ENCODE peak calls at places on chromosomes 5 and 9, in five cellular contexts. One of them, this sample, is unnamed.

GRCh38 chr5:112974901-112975300 is 1.7 kb upstream of the DCP2 start:
- DNase-seq in GM23338: no peak
- DNase-seq in right atrium auricular region: no peak
- DNase-seq in sigmoid colon: no peak
- DNase-seq in cardiac muscle cell: no peak
- DNase-seq in this sample: no peak

GRCh38 chr9:69391487-69391886 is 66.5 kb downstream of the ENTREP1 start:
- DNase-seq in GM23338: no peak
- DNase-seq in right atrium auricular region: no peak
- DNase-seq in sigmoid colon: no peak
- DNase-seq in cardiac muscle cell: no peak
- DNase-seq in this sample: no peak

GRCh38 chr9:98479967-98480847 is 224.8 kb upstream of the TBC1D2 start:
- DNase-seq in GM23338: no peak
- DNase-seq in right atrium auricular region: no peak
- DNase-seq in sigmoid colon: no peak
- DNase-seq in cardiac muscle cell: no peak
- DNase-seq in this sample: no peak

GRCh38 chr5:67093259-67093658 is 103.3 kb downstream of the CD180 start:
- DNase-seq in GM23338: no peak
- DNase-seq in right atrium auricular region: no peak
- DNase-seq in sigmoid colon: no peak
- DNase-seq in cardiac muscle cell: no peak
- DNase-seq in this sample: no peak

GRCh38 chr5:80885698-80886000 is 74.5 kb upstream of the RASGRF2 start:
- DNase-seq in GM23338: peak
- DNase-seq in right atrium auricular region: no peak
- DNase-seq in sigmoid colon: no peak
- DNase-seq in cardiac muscle cell: peak
- DNase-seq in this sample: no peak

GRCh38 chr5:171420429-171421231 is 1.2 kb downstream of the FGF18 start:
- DNase-seq in GM23338: peak
- DNase-seq in right atrium auricular region: peak
- DNase-seq in sigmoid colon: peak
- DNase-seq in cardiac muscle cell: peak
- DNase-seq in this sample: no peak

GRCh38 chr5:140018096-140018481 is 25.0 kb downstream of the NRG2 start:
- DNase-seq in GM23338: no peak
- DNase-seq in right atrium auricular region: no peak
- DNase-seq in sigmoid colon: no peak
- DNase-seq in cardiac muscle cell: peak
- DNase-seq in this sample: no peak

GRCh38 chr9:105055922-105056321 is 128.0 kb upstream of the ABCA1 start:
- DNase-seq in GM23338: no peak
- DNase-seq in right atrium auricular region: no peak
- DNase-seq in sigmoid colon: no peak
- DNase-seq in cardiac muscle cell: peak
- DNase-seq in this sample: no peak

GRCh38 chr5:76386360-76386759 is 16.7 kb upstream of the IQGAP2 start:
- DNase-seq in GM23338: no peak
- DNase-seq in right atrium auricular region: no peak
- DNase-seq in sigmoid colon: no peak
- DNase-seq in cardiac muscle cell: no peak
- DNase-seq in this sample: no peak

GRCh38 chr9:18422296-18423036 is 51.5 kb upstream of the ADAMTSL1 start:
- DNase-seq in GM23338: no peak
- DNase-seq in right atrium auricular region: no peak
- DNase-seq in sigmoid colon: no peak
- DNase-seq in cardiac muscle cell: no peak
- DNase-seq in this sample: no peak

GRCh38 chr5:171433952-171434676 is 14.7 kb downstream of the FGF18 start:
- DNase-seq in GM23338: no peak
- DNase-seq in right atrium auricular region: no peak
- DNase-seq in sigmoid colon: no peak
- DNase-seq in cardiac muscle cell: no peak
- DNase-seq in this sample: no peak

GRCh38 chr5:33736510-33736909 is 155.3 kb downstream of the ADAMTS12 start:
- DNase-seq in GM23338: no peak
- DNase-seq in right atrium auricular region: no peak
- DNase-seq in sigmoid colon: no peak
- DNase-seq in cardiac muscle cell: no peak
- DNase-seq in this sample: no peak

GRCh38 chr5:80239680-80240367 is 16.0 kb downstream of the SERINC5 start:
- DNase-seq in GM23338: no peak
- DNase-seq in right atrium auricular region: no peak
- DNase-seq in sigmoid colon: no peak
- DNase-seq in cardiac muscle cell: no peak
- DNase-seq in this sample: no peak

GRCh38 chr9:124770359-124771020 is 621 bp downstream of the NR6A1 start:
- DNase-seq in GM23338: peak
- DNase-seq in right atrium auricular region: no peak
- DNase-seq in sigmoid colon: peak
- DNase-seq in cardiac muscle cell: peak
- DNase-seq in this sample: no peak

GRCh38 chr9:70079364-70080103 is 35.9 kb downstream of the MAMDC2 start:
- DNase-seq in GM23338: no peak
- DNase-seq in right atrium auricular region: no peak
- DNase-seq in sigmoid colon: no peak
- DNase-seq in cardiac muscle cell: no peak
- DNase-seq in this sample: no peak

GRCh38 chr5:81601912-81602311 is 149.0 kb downstream of the SSBP2 start:
- DNase-seq in GM23338: no peak
- DNase-seq in right atrium auricular region: no peak
- DNase-seq in sigmoid colon: no peak
- DNase-seq in cardiac muscle cell: no peak
- DNase-seq in this sample: no peak

GRCh38 chr9:32533816-32534215 is 7.8 kb upstream of the RIGI start:
- DNase-seq in GM23338: no peak
- DNase-seq in right atrium auricular region: no peak
- DNase-seq in sigmoid colon: no peak
- DNase-seq in cardiac muscle cell: no peak
- DNase-seq in this sample: no peak

GRCh38 chr9:136594492-136594891 is 48.6 kb upstream of the NOTCH1 start:
- DNase-seq in GM23338: no peak
- DNase-seq in right atrium auricular region: no peak
- DNase-seq in sigmoid colon: no peak
- DNase-seq in cardiac muscle cell: no peak
- DNase-seq in this sample: no peak
- TF ChIP-seq CTCF in GM23338: no peak
- TF ChIP-seq CTCF in right atrium auricular region: no peak
- TF ChIP-seq CTCF in sigmoid colon: no peak
- TF ChIP-seq CTCF in cardiac muscle cell: no peak
- TF ChIP-seq CTCF in this sample: no peak

GRCh38 chr9:15403155-15403554 is 19.5 kb upstream of the SNAPC3 start:
- DNase-seq in GM23338: peak
- DNase-seq in right atrium auricular region: no peak
- DNase-seq in sigmoid colon: no peak
- DNase-seq in cardiac muscle cell: peak
- DNase-seq in this sample: no peak
- TF ChIP-seq CTCF in GM23338: peak
- TF ChIP-seq CTCF in right atrium auricular region: no peak
- TF ChIP-seq CTCF in sigmoid colon: no peak
- TF ChIP-seq CTCF in cardiac muscle cell: no peak
- TF ChIP-seq CTCF in this sample: peak

GRCh38 chr5:6711409-6712135 is 1.7 kb upstream of the TENT4A start:
- DNase-seq in GM23338: no peak
- DNase-seq in right atrium auricular region: no peak
- DNase-seq in sigmoid colon: no peak
- DNase-seq in cardiac muscle cell: no peak
- DNase-seq in this sample: peak
- TF ChIP-seq CTCF in GM23338: no peak
- TF ChIP-seq CTCF in right atrium auricular region: no peak
- TF ChIP-seq CTCF in sigmoid colon: no peak
- TF ChIP-seq CTCF in cardiac muscle cell: no peak
- TF ChIP-seq CTCF in this sample: no peak

GRCh38 chr9:37300620-37301368 is 121.7 kb upstream of the GRHPR start:
- DNase-seq in GM23338: no peak
- DNase-seq in right atrium auricular region: no peak
- DNase-seq in sigmoid colon: no peak
- DNase-seq in cardiac muscle cell: no peak
- DNase-seq in this sample: no peak

GRCh38 chr9:37297592-37297991 is 124.9 kb upstream of the GRHPR start:
- DNase-seq in GM23338: no peak
- DNase-seq in right atrium auricular region: no peak
- DNase-seq in sigmoid colon: no peak
- DNase-seq in cardiac muscle cell: no peak
- DNase-seq in this sample: no peak

GRCh38 chr9:37302277-37302676 is 120.2 kb upstream of the GRHPR start:
- DNase-seq in GM23338: no peak
- DNase-seq in right atrium auricular region: no peak
- DNase-seq in sigmoid colon: no peak
- DNase-seq in cardiac muscle cell: no peak
- DNase-seq in this sample: no peak

GRCh38 chr9:37295796-37296195 is 126.7 kb upstream of the GRHPR start:
- DNase-seq in GM23338: peak
- DNase-seq in right atrium auricular region: no peak
- DNase-seq in sigmoid colon: no peak
- DNase-seq in cardiac muscle cell: no peak
- DNase-seq in this sample: no peak

GRCh38 chr9:37301369-37302172 is 120.9 kb upstream of the GRHPR start:
- DNase-seq in GM23338: no peak
- DNase-seq in right atrium auricular region: no peak
- DNase-seq in sigmoid colon: no peak
- DNase-seq in cardiac muscle cell: no peak
- DNase-seq in this sample: no peak
- TF ChIP-seq CTCF in GM23338: no peak
- TF ChIP-seq CTCF in right atrium auricular region: no peak
- TF ChIP-seq CTCF in sigmoid colon: no peak
- TF ChIP-seq CTCF in cardiac muscle cell: no peak
- TF ChIP-seq CTCF in this sample: no peak

GRCh38 chr5:97044057-97044456 is 98.4 kb downstream of the LIX1 start:
- DNase-seq in GM23338: peak
- DNase-seq in right atrium auricular region: no peak
- DNase-seq in sigmoid colon: peak
- DNase-seq in cardiac muscle cell: peak
- DNase-seq in this sample: no peak
- TF ChIP-seq CTCF in GM23338: peak
- TF ChIP-seq CTCF in right atrium auricular region: peak
- TF ChIP-seq CTCF in sigmoid colon: peak
- TF ChIP-seq CTCF in cardiac muscle cell: peak
- TF ChIP-seq CTCF in this sample: peak

This sample was measured in type B pancreatic cell.